ENCODE peak calls at places on chromosomes 4 and X, in four cellular contexts. W, H, M and J are unnamed samples.

GRCh38 chrX:102902355-102902754 is 34.7 kb upstream of the RAB40AL start:
- DNase-seq in W (no peak), H (no peak), M (no peak), J (no peak)

GRCh38 chr4:173478884-173479283 is 51.1 kb downstream of the HAND2 start:
- DNase-seq in W (no peak), H (no peak), M (no peak), J (no peak)

GRCh38 chr4:76802546-76803021 is 95.4 kb downstream of the SOWAHB start:
- DNase-seq in W (no peak), H (peak; percentile 60), M (no peak), J (no peak)

GRCh38 chr4:173013232-173013932 is 155.2 kb upstream of the GALNT7 start:
- DNase-seq in W (no peak), H (peak; percentile 68), M (no peak), J (peak; percentile 32)

GRCh38 chrX:79556750-79557149 is 189.6 kb upstream of the ITM2A start:
- DNase-seq in W (no peak), H (no peak), M (no peak), J (no peak)

GRCh38 chr4:119672938-119673337 is 44.3 kb upstream of the PDE5A start:
- DNase-seq in W (no peak), H (peak; percentile 39), M (no peak), J (no peak)

GRCh38 chr4:89640620-89641366 is 196.2 kb downstream of the SNCA start:
- DNase-seq in W (no peak), H (peak; percentile 96), M (no peak), J (no peak)

GRCh38 chr4:41456559-41457101 is 81.3 kb upstream of the LIMCH1 start:
- DNase-seq in W (no peak), H (no peak), M (no peak), J (no peak)

GRCh38 chrX:150086371-150086770 is 148.1 kb upstream of the EOLA2 start:
- DNase-seq in W (no peak), H (no peak), M (no peak), J (no peak)

GRCh38 chr4:158003212-158003611 is 169.6 kb downstream of the GASK1B start:
- DNase-seq in W (no peak), H (no peak), M (no peak), J (no peak)

GRCh38 chr4:44415251-44415650 is 33.4 kb downstream of the KCTD8 start:
- DNase-seq in W (no peak), H (peak; percentile 78), M (no peak), J (no peak)

GRCh38 chrX:109856974-109857373 is 123.9 kb upstream of the ACSL4 start:
- DNase-seq in W (no peak), H (peak; percentile 46), M (no peak), J (no peak)

GRCh38 chrX:110081740-110082139 is 78.8 kb downstream of the TMEM164 start:
- DNase-seq in W (peak; percentile 72), H (no peak), M (no peak), J (peak; percentile 13)

GRCh38 chr4:71267244-71267643 is 71.6 kb upstream of the SLC4A4 start:
- DNase-seq in W (no peak), H (no peak), M (no peak), J (no peak)

GRCh38 chr4:89715611-89716010 is 121.3 kb downstream of the SNCA start:
- DNase-seq in W (no peak), H (no peak), M (no peak), J (no peak)

GRCh38 chr4:20496078-20496477 is 204.2 kb upstream of the PACRGL start:
- DNase-seq in W (no peak), H (no peak), M (no peak), J (no peak)

GRCh38 chrX:152588206-152588605 is 49.5 kb upstream of the GABRQ start:
- DNase-seq in W (no peak), H (peak; percentile 2), M (no peak), J (no peak)

GRCh38 chrX:20756585-20756984 is 489.9 kb upstream of the RPS6KA3 start:
- DNase-seq in W (no peak), H (no peak), M (no peak), J (no peak)

GRCh38 chr4:139593091-139593564 is 37.1 kb upstream of the SETD7 start:
- DNase-seq in W (no peak), H (peak; percentile 36), M (no peak), J (no peak)

GRCh38 chr4:139596680-139597279 is 40.8 kb upstream of the SETD7 start:
- DNase-seq in W (no peak), H (no peak), M (no peak), J (no peak)

GRCh38 chr4:139599076-139599475 is 43.1 kb upstream of the SETD7 start:
- DNase-seq in W (no peak), H (no peak), M (no peak), J (no peak)

GRCh38 chr4:139595989-139596679 is 40.1 kb upstream of the SETD7 start:
- DNase-seq in W (peak; percentile 71), H (no peak), M (no peak), J (no peak)

DNA sequence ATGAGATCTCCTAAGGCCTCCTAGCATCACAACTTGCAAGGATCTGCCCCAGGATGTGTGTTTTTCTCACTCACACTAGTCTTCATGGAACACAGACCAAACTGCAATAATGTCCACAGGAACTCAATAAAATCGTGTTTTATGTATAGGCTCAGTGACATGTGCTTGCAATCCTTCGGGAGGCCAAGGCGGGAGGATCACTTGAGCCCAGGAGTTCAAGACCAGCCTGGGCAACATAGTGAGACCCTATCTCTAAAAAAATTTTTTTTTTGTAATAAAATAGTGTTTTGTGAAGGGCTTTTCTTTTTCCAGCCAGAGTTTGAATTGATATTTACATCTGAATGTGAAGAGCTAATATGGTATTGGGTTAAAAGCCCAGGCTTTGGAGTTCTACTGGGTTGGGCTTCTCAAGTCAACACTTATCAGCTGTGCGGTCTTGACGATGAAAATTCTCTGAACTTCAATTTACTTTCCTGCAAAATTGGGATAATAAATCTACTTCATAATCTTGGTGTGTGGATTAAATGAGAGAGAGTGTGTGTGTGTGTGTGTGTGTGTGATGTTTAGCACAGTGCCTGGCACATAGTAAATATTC is 38.7 kb upstream of the SETD7 start:
- DNase-seq in W (no peak), H (no peak), M (no peak), J (no peak)
- H3K27ac ChIP-seq in W (no peak overlapping the region), H (no peak overlapping the region), M (no peak overlapping the region), J (no peak overlapping the region)

GRCh38 chr4:2938906-2939305 is 24.3 kb downstream of the NOP14 start:
- DNase-seq in W (peak; percentile 63), H (no peak), M (no peak), J (no peak)

GRCh38 chr4:2941138-2942036 is 21.8 kb downstream of the NOP14 start:
- DNase-seq in W (no peak), H (no peak), M (peak; percentile 46), J (no peak)

GRCh38 chr4:2937986-2938385 is 25.2 kb downstream of the NOP14 start:
- DNase-seq in W (peak; percentile 53), H (no peak), M (no peak), J (no peak)

GRCh38 chr4:2940267-2941137 is 22.7 kb downstream of the NOP14 start:
- DNase-seq in W (peak; percentile 61), H (no peak), M (peak; percentile 47), J (no peak)

DNA sequence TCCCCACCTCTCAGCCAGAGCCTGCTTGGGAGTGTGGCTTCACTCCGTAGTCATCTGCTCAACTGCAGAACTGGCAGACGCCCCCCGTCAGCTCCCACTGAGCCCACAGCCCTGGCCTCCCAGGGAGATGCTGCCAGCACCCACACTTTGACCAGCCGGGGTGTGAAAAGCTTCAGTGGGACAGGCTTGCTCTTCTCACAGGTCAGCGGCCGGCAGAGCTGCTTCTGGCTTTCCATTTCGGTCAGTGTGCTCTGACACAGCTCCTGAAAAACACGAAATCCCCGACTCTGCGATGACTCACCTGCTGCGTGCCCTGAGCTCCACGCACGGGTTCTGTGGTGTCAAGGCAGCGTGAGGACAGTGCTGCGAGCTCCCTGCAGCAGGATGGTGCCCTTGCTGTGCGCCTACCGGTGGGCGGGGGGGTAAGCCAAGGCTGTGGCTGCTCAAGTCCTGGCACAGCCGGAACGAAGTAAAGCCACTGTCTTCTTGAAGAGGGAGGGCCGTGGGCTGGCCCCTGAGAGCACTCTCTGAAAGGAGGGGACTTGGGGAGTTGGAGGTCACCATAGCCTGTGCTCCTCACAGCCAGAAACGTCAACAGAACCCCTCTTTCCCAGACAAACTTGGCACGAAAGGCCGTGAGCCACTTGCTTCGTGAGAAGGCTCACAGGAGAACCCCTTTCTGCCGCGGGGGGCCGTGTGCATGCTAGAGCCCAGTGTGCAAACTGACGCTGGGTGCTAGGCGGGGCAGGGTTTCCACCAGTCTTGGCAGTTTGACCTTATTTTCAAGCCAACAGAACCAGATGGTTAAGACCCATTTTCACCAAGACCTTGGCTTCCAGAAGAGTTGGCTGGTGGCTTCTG is 23.6 kb downstream of the NOP14 start:
- DNase-seq in W (peak; percentile 53), H (no peak), M (peak; percentile 49), J (no peak)
- TF ChIP-seq POLR2AphosphoS5 in W (no peak), H (no peak), M (no peak), J (no peak)

GRCh38 chrX:23797371-23798128 is 14.6 kb downstream of the SAT1 start:
- DNase-seq in W (no peak), H (peak; percentile 26), M (no peak), J (peak; percentile 50)
- H3K27ac ChIP-seq in W (no peak overlapping the region), H (no peak overlapping the region), M (peak overlapping the region; percentile 72), J (peak overlapping the region; percentile 84)

DNA sequence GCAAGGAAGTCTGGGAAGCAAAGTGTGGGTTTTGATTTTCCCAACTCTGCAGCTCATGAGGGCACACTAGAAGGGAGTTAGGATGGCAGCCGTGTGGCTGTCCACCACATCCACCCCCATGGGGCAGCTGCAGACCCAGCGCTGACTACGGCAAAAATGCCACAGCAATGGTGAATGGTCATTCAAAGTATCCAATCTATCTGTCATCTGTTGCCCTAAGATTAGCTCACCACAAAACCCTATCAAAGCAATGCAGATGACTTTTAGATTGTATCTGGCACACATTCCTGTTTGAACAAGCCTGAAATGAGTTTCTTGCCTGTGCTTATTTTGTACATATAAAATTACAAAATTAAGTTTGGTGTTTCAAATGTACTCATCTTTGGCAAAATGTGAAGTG is 29.7 kb upstream of the HPSE start:
- DNase-seq in W (no peak), H (no peak), M (no peak), J (no peak)
- TF ChIP-seq POLR2AphosphoS5 in W (no peak), H (no peak), M (no peak), J (no peak)

DNA sequence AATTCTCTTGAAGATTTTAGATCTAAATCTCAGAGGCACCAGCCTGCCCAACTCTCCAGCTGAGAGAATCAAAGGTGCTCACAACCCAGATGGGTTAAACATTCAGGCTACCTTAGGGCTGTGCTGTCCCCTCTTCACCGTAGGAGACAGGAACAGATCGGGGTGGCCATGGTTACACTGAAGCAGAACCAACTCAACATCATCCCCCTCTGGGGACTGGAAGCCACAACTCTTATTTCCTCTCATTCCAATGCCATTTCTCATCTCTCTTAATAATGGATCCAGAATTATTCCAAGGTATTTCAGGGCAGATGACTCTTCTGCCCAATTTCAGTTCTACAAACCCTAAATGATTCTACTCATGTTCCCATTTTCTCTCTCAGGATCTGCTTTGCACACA is 109.7 kb downstream of the NKX6-1 start:
- DNase-seq in W (no peak), H (no peak), M (no peak), J (no peak)
- H3K27ac ChIP-seq in W (no peak overlapping the region), H (no peak overlapping the region), M (no peak overlapping the region), J (no peak overlapping the region)

DNA sequence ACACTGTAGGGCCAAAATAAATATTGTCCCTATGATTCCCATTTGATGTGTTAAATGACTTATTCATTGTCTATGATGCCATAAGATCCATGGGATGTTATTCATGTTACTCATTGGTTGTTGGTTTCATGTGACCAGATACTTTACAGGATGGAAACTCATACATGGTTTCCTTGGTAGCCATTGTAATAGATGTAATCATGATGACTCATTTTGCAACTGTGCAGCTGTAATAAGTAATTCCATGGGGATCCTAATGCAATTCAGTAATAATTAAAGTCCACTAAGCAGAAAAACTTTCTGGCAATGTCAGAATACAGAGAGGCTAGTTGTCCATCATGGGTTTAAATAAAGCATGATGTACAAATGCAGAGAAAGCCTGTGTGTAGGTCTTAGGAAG is 389.7 kb upstream of the NR3C2 start:
- DNase-seq in W (no peak), H (no peak), M (no peak), J (no peak)
- TF ChIP-seq POLR2AphosphoS5 in W (no peak), H (no peak), M (no peak), J (no peak)